ENCODE peak calls at places on chromosomes 3 and 15, in seven cellular contexts. B is SK-N-SH, V is HepG2, P is HCT116, U is H1, K is K562, M is GM12878. F is an unnamed sample.

GRCh38 chr3:43180027-43180426 is 74.1 kb upstream of the POMGNT2 start:
- DNase-seq in K (no peak), P (no peak), M (peak), V (peak), U (no peak), B (no peak), F (no peak)

GRCh38 chr3:38992117-38992779 is 59.5 kb downstream of the SCN11A start:
- DNase-seq in M (no peak), V (no peak), U (no peak), B (no peak), P (no peak), K (no peak), F (no peak)

GRCh38 chr3:18127181-18127863 is 297.8 kb downstream of the SATB1 start:
- DNase-seq in K (no peak), V (no peak), M (peak), B (no peak), U (no peak), P (no peak), F (peak)

GRCh38 chr3:193872265-193872753 is 263.6 kb upstream of the HES1 start:
- DNase-seq in V (peak), K (peak), U (no peak), M (no peak), B (peak), P (peak), F (peak)

GRCh38 chr3:57030711-57031110 is 29.8 kb upstream of the SPATA12 start:
- DNase-seq in B (no peak), P (no peak), U (no peak), V (no peak), M (no peak), K (no peak), F (no peak)

GRCh38 chr15:101293122-101293521 is 1.9 kb downstream of the SNRPA1 start:
- DNase-seq in V (no peak), M (no peak), K (no peak), P (no peak), B (no peak), U (no peak), F (no peak)

GRCh38 chr3:76490064-76490463 is 549.8 kb upstream of the ROBO2 start:
- DNase-seq in M (no peak), U (no peak), V (no peak), B (no peak), K (no peak), P (no peak), F (no peak)

GRCh38 chr3:17573396-17573795 is 169.0 kb downstream of the TBC1D5 start:
- DNase-seq in V (no peak), M (peak), K (no peak), B (no peak), U (no peak), P (no peak), F (no peak)

GRCh38 chr3:116483135-116483534 is 37.8 kb upstream of the LSAMP start:
- DNase-seq in K (no peak), P (no peak), B (no peak), U (no peak), V (no peak), M (no peak), F (no peak)

GRCh38 chr3:38578551-38578950 is 70.9 kb downstream of the SCN5A start:
- DNase-seq in P (no peak), B (no peak), M (no peak), V (no peak), K (no peak), U (no peak), F (no peak)

GRCh38 chr3:187954486-187955075 is 199.4 kb upstream of the LPP start:
- DNase-seq in V (no peak), P (no peak), K (no peak), M (no peak), B (no peak), U (no peak), F (no peak)

GRCh38 chr3:13655074-13655913 is 106.4 kb downstream of the FBLN2 start:
- DNase-seq in K (peak), U (no peak), M (no peak), V (no peak), P (no peak), B (peak), F (peak)

GRCh38 chr15:67035886-67036285 is 29.5 kb upstream of the SMAD3 start:
- DNase-seq in B (peak), P (no peak), V (no peak), U (no peak), K (no peak), M (no peak), F (no peak)

GRCh38 chr15:40944510-40945296 is 8.6 kb upstream of the CHAC1 start:
- DNase-seq in B (no peak), P (no peak), U (no peak), V (no peak), M (no peak), K (no peak), F (peak)

GRCh38 chr3:14510838-14511622 is 29.1 kb downstream of the GRIP2 start:
- DNase-seq in B (no peak), V (no peak), P (no peak), U (no peak), K (no peak), M (no peak), F (no peak)

GRCh38 chr3:107235923-107236315 is 141.3 kb upstream of the CCDC54 start:
- DNase-seq in B (peak), U (no peak), P (peak), K (peak), V (peak), M (peak), F (peak)

GRCh38 chr15:43515731-43516130 is 1.7 kb upstream of the MAP1A start:
- DNase-seq in K (no peak), M (no peak), P (no peak), V (no peak), U (no peak), B (no peak), F (no peak)

GRCh38 chr3:73535935-73536334 is 88.8 kb downstream of the PDZRN3 start:
- DNase-seq in V (no peak), B (no peak), U (no peak), P (no peak), M (no peak), K (no peak), F (no peak)

GRCh38 chr3:140288575-140288974 is 353.6 kb downstream of the CLSTN2 start:
- DNase-seq in U (no peak), M (no peak), B (no peak), V (no peak), P (no peak), K (no peak), F (no peak)
- TF ChIP-seq JUND in U (no peak), M (no peak), B (no peak), V (no peak), P (no peak), K (no peak), F (no peak)

DNA sequence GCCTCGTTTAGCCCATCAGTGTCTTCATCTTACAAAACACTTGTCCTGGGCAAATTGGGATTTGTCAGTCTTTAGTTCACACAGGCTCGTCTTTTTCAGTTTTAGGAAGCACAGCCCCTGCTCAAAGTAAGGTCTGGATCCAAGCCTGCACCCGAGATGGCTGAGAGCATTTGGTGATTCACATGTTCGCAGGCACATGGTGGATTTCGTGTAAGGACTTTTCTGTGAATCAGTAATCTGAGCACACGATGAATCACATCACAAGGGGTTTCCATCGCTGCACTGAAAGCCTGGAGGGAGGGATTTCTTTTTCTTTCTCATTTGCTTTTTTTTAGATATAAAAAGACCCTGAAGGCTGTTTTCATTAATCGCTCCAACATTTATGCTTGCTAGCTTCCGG is 435.5 kb upstream of the ATP10A start:
- DNase-seq in U (no peak), B (no peak), V (no peak), K (no peak), M (no peak), P (no peak), F (no peak)
- TF ChIP-seq JUND in U (no peak), B (no peak), V (no peak), K (no peak), M (no peak), P (no peak), F (no peak)

GRCh38 chr3:112855883-112856282 is 9.2 kb upstream of the CD200R1L start:
- DNase-seq in U (no peak), M (no peak), K (no peak), V (no peak), P (no peak), B (peak), F (no peak)

GRCh38 chr3:112857526-112857925 is 10.9 kb upstream of the CD200R1L start:
- DNase-seq in K (no peak), B (no peak), P (no peak), V (no peak), M (no peak), U (no peak), F (no peak)

GRCh38 chr3:112860898-112861297 is 14.2 kb upstream of the CD200R1L start:
- DNase-seq in K (no peak), P (no peak), V (no peak), U (no peak), M (no peak), B (no peak), F (no peak)

GRCh38 chr3:112858410-112859069 is 11.9 kb upstream of the CD200R1L start:
- DNase-seq in K (no peak), P (no peak), U (no peak), V (no peak), M (no peak), B (no peak), F (no peak)

GRCh38 chr3:112856537-112856936 is 9.9 kb upstream of the CD200R1L start:
- DNase-seq in V (no peak), M (no peak), U (no peak), P (no peak), K (no peak), B (peak), F (no peak)
- TF ChIP-seq JUND in V (no peak), M (no peak), U (no peak), P (no peak), K (no peak), B (no peak), F (no peak)

GRCh38 chr3:98577178-98577895 is 16.1 kb downstream of the CPOX start:
- DNase-seq in P (no peak), B (no peak), K (no peak), V (no peak), M (no peak), U (no peak), F (no peak)

GRCh38 chr3:98580774-98581365 is 12.5 kb downstream of the CPOX start:
- DNase-seq in K (no peak), B (no peak), V (no peak), M (no peak), U (no peak), P (no peak), F (no peak)

GRCh38 chr3:98583766-98584165 is 9.6 kb downstream of the CPOX start:
- DNase-seq in P (no peak), V (no peak), B (no peak), K (peak), M (no peak), U (no peak), F (no peak)

GRCh38 chr3:98584563-98584962 is 8.8 kb downstream of the CPOX start:
- DNase-seq in B (no peak), M (no peak), P (no peak), K (no peak), V (no peak), U (no peak), F (no peak)

GRCh38 chr3:98581474-98581873 is 11.9 kb downstream of the CPOX start:
- DNase-seq in P (no peak), B (no peak), V (no peak), K (no peak), U (no peak), M (no peak), F (no peak)
- TF ChIP-seq JUND in P (no peak), B (no peak), V (no peak), K (no peak), U (no peak), M (no peak), F (no peak)

DNA sequence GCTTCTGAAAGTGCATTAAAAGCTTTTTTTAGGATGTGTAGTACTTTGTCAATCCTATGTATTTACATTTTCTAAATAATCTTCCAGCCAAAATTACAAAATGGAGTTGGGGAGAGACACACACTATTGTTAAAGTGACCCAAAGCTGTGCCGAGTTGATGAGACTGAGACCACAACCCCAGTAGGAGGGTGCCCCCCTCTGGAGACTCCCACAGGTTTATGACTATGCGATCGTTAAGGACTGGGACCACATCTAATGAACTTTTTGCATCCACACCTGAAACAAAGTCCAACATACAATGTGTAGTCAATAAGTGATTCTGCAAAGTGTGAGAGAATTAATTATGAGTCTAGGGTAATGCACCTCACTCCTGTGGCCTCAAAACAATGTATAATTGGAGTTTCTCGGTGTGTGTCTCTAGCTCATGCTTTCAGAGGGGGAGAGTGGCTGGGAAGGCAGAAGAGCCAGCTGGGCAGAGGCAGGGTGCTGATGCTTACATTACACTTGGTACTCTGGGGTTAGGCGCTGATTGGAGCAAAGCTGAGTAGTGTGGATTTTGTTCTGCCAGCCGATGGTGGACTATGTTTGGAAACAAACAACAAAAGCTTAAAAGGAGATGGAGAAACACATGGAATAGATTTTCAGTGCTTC is 102.8 kb downstream of the KCNH8 start:
- DNase-seq in B (no peak), M (no peak), K (no peak), V (peak), U (no peak), P (no peak), F (peak)
- TF ChIP-seq JUND in B (no peak), M (no peak), K (no peak), V (no peak), U (no peak), P (no peak), F (no peak)

GRCh38 chr3:175895731-175896130 is 1036.6 kb downstream of the NAALADL2 start:
- DNase-seq in P (no peak), V (no peak), U (no peak), B (no peak), K (no peak), M (no peak), F (no peak)
- TF ChIP-seq JUND in P (no peak), V (no peak), U (no peak), B (no peak), K (no peak), M (no peak), F (no peak)

F was measured in T47D.